ENCODE peak calls at places on chromosome 7, in five cellular contexts. X is endothelial cell; N is activated T-cell treated with anti-CD3 and anti-CD28 coated beads for 1 hour; O is activated CD8-positive, alpha-beta memory T cell treated with anti-CD3 and anti-CD28 coated beads for 48 hours; B is bronchial epithelial cell. Q is an unnamed sample.

GRCh38 chr7:108347616-108348015 is 108.6 kb downstream of the NRCAM start:
- DNase-seq in X (peak), N (no peak), O (no peak), B (peak), Q (no peak)

GRCh38 chr7:102883098-102883860 is 29.5 kb upstream of the LRRC17 start:
- DNase-seq in X (no peak), N (no peak), O (no peak), B (peak), Q (no peak)

GRCh38 chr7:74083928-74084721 is 521 bp downstream of the LIMK1 start:
- DNase-seq in X (peak), N (no peak), O (peak), B (peak), Q (no peak)

GRCh38 chr7:26291699-26292538 is at the start of gene SNX10:
- DNase-seq in X (peak), N (peak), O (peak), B (peak), Q (peak)

GRCh38 chr7:87747681-87748080 is 119.5 kb downstream of the RUNDC3B start:
- DNase-seq in X (no peak), N (no peak), O (no peak), B (no peak), Q (no peak)

GRCh38 chr7:93301736-93302135 is 69.6 kb downstream of the VPS50 start:
- DNase-seq in X (no peak), N (no peak), O (no peak), B (no peak), Q (no peak)

GRCh38 chr7:88027724-88028123 is 93.7 kb downstream of the ADAM22 start:
- DNase-seq in X (no peak), N (no peak), O (no peak), B (no peak), Q (no peak)

GRCh38 chr7:106660862-106661720 is at the start of gene CCDC71L:
- DNase-seq in X (peak), N (peak), O (peak), B (peak), Q (peak)

GRCh38 chr7:50557114-50557513 is 8.1 kb downstream of the DDC start:
- DNase-seq in X (no peak), N (no peak), O (no peak), B (no peak), Q (no peak)

GRCh38 chr7:47371733-47372368 is 210.1 kb downstream of the TNS3 start:
- DNase-seq in X (no peak), N (no peak), O (no peak), B (peak), Q (no peak)

GRCh38 chr7:106521541-106521940 is 139.4 kb downstream of the CCDC71L start:
- DNase-seq in X (no peak), N (no peak), O (no peak), B (no peak), Q (no peak)

GRCh38 chr7:124379296-124379695 is 346.4 kb upstream of the TMEM229A start:
- DNase-seq in X (no peak), N (no peak), O (no peak), B (no peak), Q (no peak)

GRCh38 chr7:44101304-44101965 is 2.7 kb upstream of the AEBP1 start:
- DNase-seq in X (no peak), N (no peak), O (no peak), B (no peak), Q (no peak)

GRCh38 chr7:154581251-154581890 is 421.6 kb downstream of the PAXIP1 start:
- DNase-seq in X (no peak), N (no peak), O (no peak), B (no peak), Q (no peak)

GRCh38 chr7:131690446-131690845 is 134.0 kb upstream of the PODXL start:
- DNase-seq in X (no peak), N (no peak), O (no peak), B (peak), Q (no peak)

GRCh38 chr7:134693256-134693655 is 46.6 kb downstream of the BPGM start:
- DNase-seq in X (no peak), N (no peak), O (no peak), B (peak), Q (no peak)

GRCh38 chr7:132412435-132412834 is 163.8 kb downstream of the PLXNA4 start:
- DNase-seq in X (no peak), N (no peak), O (no peak), B (no peak), Q (no peak)

GRCh38 chr7:137337902-137338301 is 5.6 kb downstream of the PTN start:
- DNase-seq in X (no peak), N (no peak), O (no peak), B (no peak), Q (no peak)

GRCh38 chr7:149776305-149776704 is 2.9 kb upstream of the ZNF467 start:
- DNase-seq in X (peak), N (no peak), O (no peak), B (peak), Q (no peak)

GRCh38 chr7:84331665-84332064 is 137.1 kb upstream of the SEMA3A start:
- DNase-seq in X (no peak), N (no peak), O (no peak), B (no peak), Q (no peak)

Q was measured in stimulated activated CD4-positive, alpha-beta T cell treated with anti-CD3 and anti-CD28 coated beads, Interleukin-1b, Interleukin-23, amount 100 ng/mL, for 24 hours.